ENCODE peak calls at places on chromosomes 12 and 14, in six cellular contexts. One of them, this sample, is unnamed.
A peak's percentile ranks its signal among the peaks of the same experiment; 100 is the strongest.

GRCh38 chr14:87264386-87264785 is 728.6 kb downstream of the GALC start:
- DNase-seq in Ammon's horn: no peak
- DNase-seq in HT1080: peak; percentile 69
- DNase-seq in cardiac muscle cell: no peak
- DNase-seq in GM12865: no peak
- DNase-seq in activated gamma-delta T cell treated with Interleukin-2 at 50 U/mL for 16 hours: no peak
- DNase-seq in this sample: no peak

GRCh38 chr12:118747771-118748170 is 233.6 kb upstream of the SRRM4 start:
- DNase-seq in Ammon's horn: no peak
- DNase-seq in HT1080: no peak
- DNase-seq in cardiac muscle cell: no peak
- DNase-seq in GM12865: no peak
- DNase-seq in activated gamma-delta T cell treated with Interleukin-2 at 50 U/mL for 16 hours: no peak
- DNase-seq in this sample: no peak

GRCh38 chr14:24322672-24323071 is 11.4 kb downstream of the LTB4R start:
- DNase-seq in Ammon's horn: no peak
- DNase-seq in HT1080: no peak
- DNase-seq in cardiac muscle cell: no peak
- DNase-seq in GM12865: no peak
- DNase-seq in activated gamma-delta T cell treated with Interleukin-2 at 50 U/mL for 16 hours: no peak
- DNase-seq in this sample: no peak

GRCh38 chr14:90645842-90646443 is 170.3 kb downstream of the TTC7B start:
- DNase-seq in Ammon's horn: no peak
- DNase-seq in HT1080: peak; percentile 60
- DNase-seq in cardiac muscle cell: peak; percentile 41
- DNase-seq in GM12865: no peak
- DNase-seq in activated gamma-delta T cell treated with Interleukin-2 at 50 U/mL for 16 hours: no peak
- DNase-seq in this sample: no peak

GRCh38 chr14:99475179-99475578 is 5.5 kb downstream of the SETD3 start:
- DNase-seq in Ammon's horn: no peak
- DNase-seq in HT1080: no peak
- DNase-seq in cardiac muscle cell: peak; percentile 68
- DNase-seq in GM12865: no peak
- DNase-seq in activated gamma-delta T cell treated with Interleukin-2 at 50 U/mL for 16 hours: no peak
- DNase-seq in this sample: no peak

GRCh38 chr12:107179883-107180282 is 86.5 kb upstream of the CRY1 start:
- DNase-seq in Ammon's horn: no peak
- DNase-seq in HT1080: peak; percentile 32
- DNase-seq in cardiac muscle cell: no peak
- DNase-seq in GM12865: no peak
- DNase-seq in activated gamma-delta T cell treated with Interleukin-2 at 50 U/mL for 16 hours: no peak
- DNase-seq in this sample: no peak

GRCh38 chr12:51926064-51926632 is 18.8 kb downstream of the ACVRL1 start:
- DNase-seq in Ammon's horn: no peak
- DNase-seq in HT1080: no peak
- DNase-seq in cardiac muscle cell: peak; percentile 82
- DNase-seq in GM12865: no peak
- DNase-seq in activated gamma-delta T cell treated with Interleukin-2 at 50 U/mL for 16 hours: no peak
- DNase-seq in this sample: no peak

GRCh38 chr12:80580254-80580653 is 127.2 kb upstream of the MYF6 start:
- DNase-seq in Ammon's horn: no peak
- DNase-seq in HT1080: peak; percentile 88
- DNase-seq in cardiac muscle cell: peak; percentile 77
- DNase-seq in GM12865: no peak
- DNase-seq in activated gamma-delta T cell treated with Interleukin-2 at 50 U/mL for 16 hours: no peak
- DNase-seq in this sample: no peak

GRCh38 chr14:91144425-91145145 is 30.7 kb downstream of the DGLUCY start:
- DNase-seq in Ammon's horn: no peak
- DNase-seq in HT1080: peak; percentile 18
- DNase-seq in cardiac muscle cell: peak; percentile 46
- DNase-seq in GM12865: no peak
- DNase-seq in activated gamma-delta T cell treated with Interleukin-2 at 50 U/mL for 16 hours: no peak
- DNase-seq in this sample: no peak

GRCh38 chr12:116443706-116444589 is 115.2 kb upstream of the MAP1LC3B2 start:
- DNase-seq in Ammon's horn: no peak
- DNase-seq in HT1080: no peak
- DNase-seq in cardiac muscle cell: no peak
- DNase-seq in GM12865: no peak
- DNase-seq in activated gamma-delta T cell treated with Interleukin-2 at 50 U/mL for 16 hours: no peak
- DNase-seq in this sample: peak; percentile 68

GRCh38 chr14:78595797-78596196 is 425.6 kb downstream of the NRXN3 start:
- DNase-seq in Ammon's horn: peak; percentile 22
- DNase-seq in HT1080: no peak
- DNase-seq in cardiac muscle cell: peak; percentile 0
- DNase-seq in GM12865: peak; percentile 18
- DNase-seq in activated gamma-delta T cell treated with Interleukin-2 at 50 U/mL for 16 hours: no peak
- DNase-seq in this sample: no peak

GRCh38 chr14:87148655-87149054 is 844.3 kb downstream of the GALC start:
- DNase-seq in Ammon's horn: no peak
- DNase-seq in HT1080: no peak
- DNase-seq in cardiac muscle cell: no peak
- DNase-seq in GM12865: no peak
- DNase-seq in activated gamma-delta T cell treated with Interleukin-2 at 50 U/mL for 16 hours: no peak
- DNase-seq in this sample: no peak

GRCh38 chr12:116592116-116592637 is 33.0 kb downstream of the MAP1LC3B2 start:
- DNase-seq in Ammon's horn: peak; percentile 62
- DNase-seq in HT1080: no peak
- DNase-seq in cardiac muscle cell: peak; percentile 62
- DNase-seq in GM12865: no peak
- DNase-seq in activated gamma-delta T cell treated with Interleukin-2 at 50 U/mL for 16 hours: no peak
- DNase-seq in this sample: no peak

GRCh38 chr14:37591941-37592287 is 3.1 kb downstream of the FOXA1 start:
- DNase-seq in Ammon's horn: no peak
- DNase-seq in HT1080: no peak
- DNase-seq in cardiac muscle cell: no peak
- DNase-seq in GM12865: no peak
- DNase-seq in activated gamma-delta T cell treated with Interleukin-2 at 50 U/mL for 16 hours: no peak
- DNase-seq in this sample: no peak

GRCh38 chr12:40157307-40157706 is 51.4 kb upstream of the SLC2A13 start:
- DNase-seq in Ammon's horn: no peak
- DNase-seq in HT1080: no peak
- DNase-seq in cardiac muscle cell: no peak
- DNase-seq in GM12865: no peak
- DNase-seq in activated gamma-delta T cell treated with Interleukin-2 at 50 U/mL for 16 hours: no peak
- DNase-seq in this sample: no peak

This sample was measured in MV-4-11.